ENCODE peak calls at places on chromosomes 4 and X, in nine cellular contexts. I is stimulated activated CD4-positive, alpha-beta T cell treated with anti-CD3 and anti-CD28 coated beads, Interleukin-2, amount 100 ng/mL, for 24 hours; B is T-cell; F is hypothalamus; U is activated CD4-positive, alpha-beta T cell treated with anti-CD3 and anti-CD28 coated beads, Interleukin-2, amount 50 U/mL, for 48 hours; H is hepatic stellate cell; Z is non-pigmented ciliary epithelial cell; A is CD8-positive, alpha-beta memory T cell; Y is fibroblast of gingiva. O is an unnamed sample.

GRCh38 chr4:98571161-98571786 is 87.1 kb downstream of the TSPAN5 start:
- DNase-seq in I (no peak), B (no peak), F (no peak), U (no peak), H (no peak), Z (no peak), A (no peak), Y (no peak), O (no peak)

GRCh38 chr4:106548446-106549044 is 180.0 kb upstream of the GIMD1 start:
- DNase-seq in I (no peak), B (no peak), F (no peak), U (no peak), H (no peak), Z (no peak), A (no peak), Y (no peak), O (no peak)

GRCh38 chrX:53084043-53084570 is 1.9 kb downstream of the TSPYL2 start:
- DNase-seq in I (no peak), B (no peak), F (no peak), U (no peak), H (no peak), Z (no peak), A (no peak), Y (no peak), O (no peak)

GRCh38 chr4:42280327-42281095 is 116.8 kb upstream of the SHISA3 start:
- DNase-seq in I (no peak), B (no peak), F (no peak), U (peak; percentile 2), H (peak; percentile 45), Z (no peak), A (no peak), Y (no peak), O (peak; percentile 59)

GRCh38 chr4:86048426-86048825 is 311.4 kb downstream of the MAPK10 start:
- DNase-seq in I (no peak), B (no peak), F (no peak), U (no peak), H (no peak), Z (peak; percentile 35), A (no peak), Y (peak; percentile 53), O (no peak)

GRCh38 chr4:143357161-143357845 is 20.6 kb downstream of the GAB1 start:
- DNase-seq in I (no peak), B (no peak), F (no peak), U (no peak), H (no peak), Z (no peak), A (no peak), Y (no peak), O (no peak)

GRCh38 chr4:40150932-40151331 is 45.9 kb upstream of the RHOH start:
- DNase-seq in I (no peak), B (no peak), F (no peak), U (no peak), H (no peak), Z (no peak), A (no peak), Y (no peak), O (no peak)

GRCh38 chr4:152780267-152780811 is 585 bp downstream of the ARFIP1 start:
- DNase-seq in I (no peak), B (peak; percentile 74), F (no peak), U (no peak), H (peak; percentile 46), Z (no peak), A (no peak), Y (peak; percentile 30), O (no peak)

GRCh38 chr4:101200561-101200960 is 146.8 kb downstream of the PPP3CA start:
- DNase-seq in I (no peak), B (no peak), F (no peak), U (no peak), H (peak; percentile 32), Z (peak; percentile 89), A (no peak), Y (peak; percentile 83), O (no peak)

GRCh38 chr4:101961144-101961543 is 170.6 kb downstream of the BANK1 start:
- DNase-seq in I (no peak), B (no peak), F (no peak), U (no peak), H (no peak), Z (no peak), A (no peak), Y (peak; percentile 58), O (no peak)

GRCh38 chr4:168522371-168522770 is 25.5 kb downstream of the PALLD start:
- DNase-seq in I (no peak), B (no peak), F (no peak), U (no peak), H (no peak), Z (no peak), A (no peak), Y (peak; percentile 86), O (no peak)

GRCh38 chrX:146907391-146908240 is 93.1 kb upstream of the CXorf51A start:
- DNase-seq in I (no peak), B (no peak), F (no peak), U (no peak), H (no peak), Z (no peak), A (no peak), Y (no peak), O (no peak)

GRCh38 chr4:1248262-1249147 is at the start of gene CTBP1:
- DNase-seq in I (peak; percentile 83), B (peak; percentile 71), F (peak; percentile 71), U (peak; percentile 73), H (peak; percentile 99), Z (no peak), A (peak; percentile 88), Y (peak; percentile 81), O (peak; percentile 85)

GRCh38 chr4:22389240-22389871 is 126.5 kb downstream of the ADGRA3 start:
- DNase-seq in I (peak; percentile 29), B (peak; percentile 8), F (peak; percentile 54), U (peak; percentile 16), H (peak; percentile 24), Z (peak; percentile 49), A (no peak), Y (peak; percentile 75), O (no peak)

GRCh38 chrX:30150196-30150895 is 65.0 kb upstream of the MAGEB2 start:
- DNase-seq in I (no peak), B (no peak), F (no peak), U (no peak), H (no peak), Z (no peak), A (no peak), Y (no peak), O (no peak)

GRCh38 chr4:147950840-147951239 is 219.0 kb downstream of the ARHGAP10 start:
- DNase-seq in I (no peak), B (no peak), F (no peak), U (no peak), H (no peak), Z (no peak), A (no peak), Y (no peak), O (no peak)

GRCh38 chr4:138639018-138639876 is 376.3 kb upstream of the NOCT start:
- DNase-seq in I (no peak), B (no peak), F (no peak), U (no peak), H (no peak), Z (no peak), A (no peak), Y (no peak), O (no peak)

GRCh38 chrX:143669395-143669794 is 33.5 kb upstream of the SLITRK4 start:
- DNase-seq in I (no peak), B (no peak), F (no peak), U (no peak), H (no peak), Z (no peak), A (no peak), Y (no peak), O (no peak)

GRCh38 chrX:136046295-136046894 is 61.2 kb downstream of the SLC9A6 start:
- DNase-seq in I (no peak), B (no peak), F (no peak), U (no peak), H (no peak), Z (no peak), A (no peak), Y (no peak), O (no peak)

GRCh38 chrX:45843518-45843917 is 642.8 kb upstream of the DIPK2B start:
- DNase-seq in I (no peak), B (no peak), F (no peak), U (no peak), H (no peak), Z (no peak), A (no peak), Y (peak; percentile 2), O (no peak)

GRCh38 chr4:53618321-53618720 is 27.0 kb upstream of the LNX1 start:
- DNase-seq in I (no peak), B (no peak), F (no peak), U (no peak), H (no peak), Z (no peak), A (no peak), Y (no peak), O (no peak)

GRCh38 chrX:74890676-74891430 is 34.4 kb downstream of the NEXMIF start:
- DNase-seq in I (no peak), B (no peak), F (no peak), U (no peak), H (no peak), Z (no peak), A (no peak), Y (no peak), O (no peak)

GRCh38 chr4:7775396-7775795 is 164.3 kb downstream of the AFAP1 start:
- DNase-seq in I (no peak), B (no peak), F (no peak), U (no peak), H (no peak), Z (no peak), A (no peak), Y (no peak), O (no peak)

O was measured in KG1.